ENCODE peak calls at places on chromosome 22, in eight cellular contexts. X, E, V, I, F, Z, M and P are unnamed samples.

GRCh38 chr22:29994941-29995340 is 85.3 kb upstream of the HORMAD2 start:
- DNase-seq in Z (no peak), M (no peak), V (peak), I (no peak), F (no peak), X (no peak), E (peak), P (peak)

GRCh38 chr22:37121887-37122591 is 12.5 kb upstream of the TMPRSS6 start:
- DNase-seq in V (peak), X (peak), Z (no peak), M (no peak), E (peak), I (peak), F (no peak), P (peak)

GRCh38 chr22:49405590-49405989 is 422.1 kb downstream of the BRD1 start:
- DNase-seq in X (no peak), E (no peak), I (no peak), M (no peak), Z (no peak), F (no peak), V (no peak), P (no peak)

GRCh38 chr22:22446527-22446926 is 62.0 kb downstream of the ZNF280B start:
- DNase-seq in M (no peak), I (no peak), V (no peak), F (no peak), Z (no peak), E (no peak), X (no peak), P (no peak)

GRCh38 chr22:20248461-20248959 is 19.6 kb downstream of the RTN4R start:
- DNase-seq in I (no peak), F (no peak), Z (no peak), X (no peak), M (no peak), V (no peak), E (no peak), P (no peak)

GRCh38 chr22:39306456-39307361 is 12.7 kb downstream of the RPL3 start:
- DNase-seq in V (no peak), Z (no peak), F (no peak), E (no peak), M (peak), I (peak), X (no peak), P (peak)

GRCh38 chr22:46267431-46268279 is at the start of gene TTC38:
- DNase-seq in F (peak), V (peak), I (peak), M (peak), E (peak), X (peak), Z (peak), P (peak)

GRCh38 chr22:50722716-50723428 is 15.1 kb upstream of the ACR start:
- DNase-seq in Z (no peak), X (no peak), E (no peak), M (no peak), F (no peak), V (no peak), I (no peak), P (no peak)

GRCh38 chr22:23431337-23432072 is 148.6 kb downstream of the IGLL1 start:
- DNase-seq in E (no peak), V (no peak), X (no peak), Z (peak), F (no peak), I (no peak), M (no peak), P (no peak)

GRCh38 chr22:29225422-29226090 is 19.9 kb downstream of the EMID1 start:
- DNase-seq in Z (no peak), I (no peak), X (no peak), V (peak), E (no peak), F (peak), M (peak), P (peak)

GRCh38 chr22:48104786-48105185 is 1342.3 kb downstream of the TBC1D22A start:
- DNase-seq in M (no peak), V (no peak), I (no peak), E (no peak), X (no peak), F (no peak), Z (no peak), P (no peak)

GRCh38 chr22:50481440-50482106 is at the start of gene ADM2:
- DNase-seq in F (no peak), V (no peak), Z (no peak), M (no peak), E (peak), I (peak), X (peak), P (peak)

GRCh38 chr22:37241351-37242142 is 2.5 kb downstream of the RAC2 start:
- DNase-seq in V (no peak), I (no peak), Z (no peak), X (no peak), F (peak), E (no peak), M (no peak), P (no peak)

GRCh38 chr22:25395915-25396314 is 168.6 kb upstream of the GRK3 start:
- DNase-seq in I (no peak), F (no peak), Z (no peak), X (no peak), M (no peak), E (no peak), V (no peak), P (no peak)

GRCh38 chr22:32776397-32776796 is 25.1 kb upstream of the TIMP3 start:
- DNase-seq in E (no peak), X (no peak), Z (no peak), V (no peak), M (no peak), I (no peak), F (no peak), P (no peak)

GRCh38 chr22:36183446-36183845 is 18.2 kb downstream of the APOL4 start:
- DNase-seq in I (no peak), Z (no peak), X (no peak), E (no peak), F (no peak), M (no peak), V (no peak), P (no peak)

GRCh38 chr22:38782402-38783094 is 11.4 kb downstream of the DNAL4 start:
- DNase-seq in M (no peak), V (no peak), F (no peak), E (peak), I (no peak), X (peak), Z (no peak), P (peak)

GRCh38 chr22:17492247-17492646 is 71.1 kb upstream of the SLC25A18 start:
- DNase-seq in F (no peak), E (no peak), M (no peak), Z (no peak), V (no peak), I (no peak), X (no peak), P (no peak)

GRCh38 chr22:40829131-40829530 is 10.0 kb upstream of the SLC25A17 start:
- DNase-seq in F (no peak), M (no peak), Z (no peak), I (no peak), X (no peak), V (no peak), E (no peak), P (no peak)

GRCh38 chr22:50423956-50424355 is 50.9 kb downstream of the SBF1 start:
- DNase-seq in V (no peak), I (no peak), M (no peak), F (no peak), X (no peak), E (no peak), Z (no peak), P (no peak)

GRCh38 chr22:27638329-27639179 is 163.0 kb downstream of the MN1 start:
- DNase-seq in I (no peak), V (no peak), E (no peak), M (no peak), X (no peak), F (no peak), Z (no peak), P (no peak)

GRCh38 chr22:36194971-36195370 is 6.6 kb downstream of the APOL4 start:
- DNase-seq in X (peak), M (no peak), F (peak), V (peak), Z (peak), E (peak), I (peak), P (peak)

GRCh38 chr22:45770506-45770905 is 98.9 kb downstream of the ATXN10 start:
- DNase-seq in V (no peak), F (no peak), X (no peak), I (no peak), Z (no peak), E (no peak), M (no peak), P (no peak)

GRCh38 chr22:32005453-32005852 is 37.6 kb upstream of the SLC5A1 start:
- DNase-seq in E (peak), Z (no peak), I (peak), X (no peak), M (no peak), V (no peak), F (no peak), P (peak)

GRCh38 chr22:20889904-20890303 is 27.3 kb upstream of the CRKL start:
- DNase-seq in V (no peak), E (no peak), I (no peak), Z (no peak), X (no peak), M (no peak), F (no peak), P (no peak)

GRCh38 chr22:47165338-47165931 is 403.0 kb downstream of the TBC1D22A start:
- DNase-seq in V (no peak), F (peak), E (no peak), X (no peak), Z (no peak), I (no peak), M (no peak), P (no peak)

GRCh38 chr22:46425011-46425410 is 89.5 kb downstream of the TRMU start:
- DNase-seq in X (no peak), I (no peak), E (peak), V (no peak), M (no peak), F (no peak), Z (no peak), P (peak)

GRCh38 chr22:46280999-46281623 is 13.3 kb downstream of the TTC38 start:
- DNase-seq in I (no peak), F (no peak), E (no peak), M (no peak), V (no peak), X (no peak), Z (no peak), P (no peak)

GRCh38 chr22:37804502-37804885 is 3.2 kb upstream of the GCAT start:
- DNase-seq in V (no peak), M (no peak), E (no peak), X (no peak), F (no peak), Z (no peak), I (no peak), P (no peak)

GRCh38 chr22:36936362-36937116 is 23.1 kb downstream of the CSF2RB start:
- DNase-seq in I (no peak), Z (no peak), X (no peak), F (no peak), V (no peak), M (no peak), E (no peak), P (no peak)

GRCh38 chr22:16960884-16961249 is 47.2 kb downstream of the GAB4 start:
- DNase-seq in V (no peak), X (peak), M (no peak), I (no peak), Z (peak), E (no peak), F (no peak), P (no peak)

GRCh38 chr22:49551446-49551845 is 276.2 kb downstream of the BRD1 start:
- DNase-seq in E (no peak), F (no peak), X (no peak), I (no peak), Z (no peak), V (no peak), M (no peak), P (no peak)

GRCh38 chr22:30575011-30575671 is 676 bp upstream of the GAL3ST1 start:
- DNase-seq in X (no peak), Z (no peak), E (peak), F (no peak), I (no peak), V (no peak), M (no peak), P (peak)

GRCh38 chr22:38267086-38267485 is 5.7 kb downstream of the TMEM184B start:
- DNase-seq in I (no peak), X (no peak), Z (no peak), F (no peak), V (no peak), E (peak), M (no peak), P (no peak)

GRCh38 chr22:45007247-45007945 is 2.4 kb downstream of the PHF21B start:
- DNase-seq in X (no peak), E (no peak), V (no peak), M (no peak), Z (peak), F (peak), I (no peak), P (peak)

GRCh38 chr22:42307806-42308563 is 37.5 kb upstream of the TCF20 start:
- DNase-seq in E (no peak), F (no peak), X (no peak), Z (no peak), M (no peak), V (no peak), I (no peak), P (no peak)

GRCh38 chr22:46003271-46004091 is 26.5 kb upstream of the WNT7B start:
- DNase-seq in M (no peak), X (no peak), V (no peak), I (no peak), E (no peak), Z (no peak), F (no peak), P (peak)